ENCODE peak calls at places on chromosome 12, in four cellular contexts. L is hepatocyte, Z is psoas muscle, R is prostate gland. T is an unnamed sample.

GRCh38 chr12:104951759-104952509 is 6.2 kb downstream of the SLC41A2 start:
- DNase-seq in L (no peak), Z (no peak), R (no peak), T (no peak)

GRCh38 chr12:91119089-91119488 is 7.8 kb upstream of the LUM start:
- DNase-seq in L (no peak), Z (no peak), R (no peak), T (no peak)

GRCh38 chr12:115224031-115224430 is 540.1 kb upstream of the TBX3 start:
- DNase-seq in L (peak; percentile 60), Z (no peak), R (no peak), T (no peak)

GRCh38 chr12:52090291-52090690 is 10.8 kb downstream of the SMIM41 start:
- DNase-seq in L (no peak), Z (no peak), R (no peak), T (no peak)

GRCh38 chr12:132558861-132559623 is 51.3 kb downstream of the LRCOL1 start:
- DNase-seq in L (no peak), Z (no peak), R (no peak), T (no peak)

GRCh38 chr12:119178544-119179334 is at the start of gene HSPB8:
- DNase-seq in L (peak; percentile 93), Z (peak; percentile 99), R (peak; percentile 78), T (peak; percentile 95)

GRCh38 chr12:41466762-41467270 is 278.7 kb downstream of the PDZRN4 start:
- DNase-seq in L (peak; percentile 54), Z (no peak), R (no peak), T (no peak)

GRCh38 chr12:104710940-104711725 is 247.0 kb downstream of the SLC41A2 start:
- DNase-seq in L (peak; percentile 58), Z (no peak), R (no peak), T (no peak)

GRCh38 chr12:119102714-119103113 is 76.0 kb upstream of the HSPB8 start:
- DNase-seq in L (no peak), Z (no peak), R (no peak), T (no peak)

GRCh38 chr12:113987261-113988063 is 21.3 kb upstream of the RBM19 start:
- DNase-seq in L (peak; percentile 25), Z (no peak), R (no peak), T (no peak)

GRCh38 chr12:23909559-23909958 is 39.9 kb downstream of the SOX5 start:
- DNase-seq in L (no peak), Z (no peak), R (no peak), T (no peak)

GRCh38 chr12:106138279-106138645 is 492 bp downstream of the NUAK1 start:
- DNase-seq in L (peak; percentile 24), Z (no peak), R (no peak), T (peak; percentile 31)

GRCh38 chr12:3199551-3200031 is 122.4 kb downstream of the TSPAN9 start:
- DNase-seq in L (peak; percentile 73), Z (no peak), R (no peak), T (peak; percentile 51)

GRCh38 chr12:67937822-67938221 is 51.4 kb upstream of the IFNG-AS1 start:
- DNase-seq in L (no peak), Z (no peak), R (no peak), T (no peak)

GRCh38 chr12:27780612-27781408 is 774 bp upstream of the MANSC4 start:
- DNase-seq in L (peak; percentile 13), Z (no peak), R (peak; percentile 33), T (peak; percentile 21)

GRCh38 chr12:78494911-78495310 is 369.7 kb upstream of the SYT1 start:
- DNase-seq in L (no peak), Z (no peak), R (no peak), T (no peak)

GRCh38 chr12:105436636-105437035 is 106.1 kb downstream of the C12orf75 start:
- DNase-seq in L (no peak), Z (no peak), R (no peak), T (no peak)

GRCh38 chr12:29041621-29042020 is 107.5 kb upstream of the FAR2 start:
- DNase-seq in L (peak; percentile 59), Z (no peak), R (no peak), T (no peak)

GRCh38 chr12:69840727-69841126 is 15.7 kb downstream of the MYRFL start:
- DNase-seq in L (no peak), Z (no peak), R (peak; percentile 11), T (no peak)

GRCh38 chr12:124420972-124421674 is 126.2 kb downstream of the RFLNA start:
- DNase-seq in L (no peak), Z (no peak), R (no peak), T (peak; percentile 69)

GRCh38 chr12:92403210-92404175 is 257.8 kb upstream of the BTG1 start:
- DNase-seq in L (no peak), Z (no peak), R (no peak), T (no peak)

GRCh38 chr12:65093571-65093970 is 27.5 kb downstream of the WIF1 start:
- DNase-seq in L (no peak), Z (no peak), R (no peak), T (no peak)

GRCh38 chr12:3655331-3655900 is 97.5 kb downstream of the CRACR2A start:
- DNase-seq in L (no peak), Z (no peak), R (no peak), T (no peak)

DNA sequence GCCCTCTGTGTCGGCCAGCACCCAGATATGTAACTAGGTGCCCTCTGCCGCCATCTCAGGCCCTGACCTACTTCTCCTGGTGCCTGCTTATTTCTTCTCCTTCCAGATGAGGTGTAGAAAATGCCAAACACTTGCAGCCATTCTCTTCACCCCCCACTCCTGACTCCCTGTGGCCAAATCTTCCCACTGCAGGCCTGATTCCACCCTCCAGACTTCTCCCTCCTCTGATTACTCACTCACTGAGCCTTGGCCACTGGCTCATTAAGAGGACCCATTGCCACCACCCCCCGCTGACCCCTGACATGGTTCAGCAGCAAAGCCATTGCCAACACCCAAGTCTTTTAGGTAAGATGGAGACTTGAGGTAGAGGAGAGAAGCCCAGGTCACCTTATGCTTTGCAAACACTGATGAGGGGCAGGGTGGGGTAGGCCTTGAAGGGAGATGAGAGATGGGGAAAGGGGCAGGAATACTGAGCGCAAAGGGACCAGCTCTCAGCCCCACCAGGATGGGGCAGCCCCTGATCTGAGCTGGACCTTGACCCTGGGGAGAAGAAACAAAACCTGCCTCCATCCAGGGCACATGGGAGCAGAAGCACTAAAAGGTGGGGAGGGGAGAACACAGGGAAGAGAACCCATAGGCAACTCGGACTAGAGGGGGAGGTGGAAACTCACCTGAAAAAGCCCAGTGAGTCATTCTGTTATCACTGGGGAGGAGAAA is 25.1 kb upstream of the ANO2 start:
- DNase-seq in L (no peak), Z (no peak), R (no peak), T (no peak)
- TF ChIP-seq CTCF in L (no peak), Z (no peak), R (no peak), T (no peak)

GRCh38 chr12:8080131-8080530 is 1.9 kb upstream of the NECAP1 start:
- DNase-seq in L (no peak), Z (no peak), R (no peak), T (no peak)

GRCh38 chr12:8078916-8079315 is 3.2 kb upstream of the NECAP1 start:
- DNase-seq in L (no peak), Z (no peak), R (no peak), T (no peak)

GRCh38 chr12:8077207-8077606 is 4.9 kb upstream of the NECAP1 start:
- DNase-seq in L (no peak), Z (no peak), R (no peak), T (no peak)

GRCh38 chr12:8076357-8076756 is 5.7 kb upstream of the NECAP1 start:
- DNase-seq in L (no peak), Z (no peak), R (no peak), T (no peak)

GRCh38 chr12:8078400-8078799 is 3.7 kb upstream of the NECAP1 start:
- DNase-seq in L (peak; percentile 59), Z (no peak), R (no peak), T (no peak)
- TF ChIP-seq CTCF in L (peak; percentile 58), Z (peak; percentile 33), R (no peak), T (no peak)

DNA sequence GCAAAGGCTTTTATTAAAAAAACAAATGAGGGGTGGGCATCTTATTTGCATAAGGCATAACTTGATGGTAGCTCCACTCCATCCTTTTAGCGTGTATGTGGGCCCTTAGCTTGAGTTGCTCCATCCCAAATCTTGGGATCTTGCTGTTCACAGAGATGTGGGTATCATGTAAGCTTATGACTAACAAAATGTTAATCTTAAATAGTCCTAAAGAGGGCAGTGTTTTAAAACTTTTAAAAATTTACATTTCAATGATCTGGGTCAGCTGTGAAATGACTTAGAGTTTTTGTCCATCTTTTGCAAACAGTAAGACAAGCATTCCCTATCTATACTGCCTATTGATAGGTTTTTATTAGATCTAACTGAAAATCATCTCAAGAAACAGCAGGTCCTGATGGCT is 86.0 kb downstream of the SLCO1A2 start:
- DNase-seq in L (peak; percentile 9), Z (no peak), R (no peak), T (no peak)
- TF ChIP-seq CTCF in L (peak; percentile 27), Z (no peak), R (no peak), T (peak; percentile 24)

GRCh38 chr12:40312982-40313576 is 88.3 kb downstream of the LRRK2 start:
- DNase-seq in L (peak; percentile 24), Z (no peak), R (no peak), T (no peak)
- TF ChIP-seq CTCF in L (peak; percentile 79), Z (peak; percentile 34), R (peak; percentile 20), T (no peak)

DNA sequence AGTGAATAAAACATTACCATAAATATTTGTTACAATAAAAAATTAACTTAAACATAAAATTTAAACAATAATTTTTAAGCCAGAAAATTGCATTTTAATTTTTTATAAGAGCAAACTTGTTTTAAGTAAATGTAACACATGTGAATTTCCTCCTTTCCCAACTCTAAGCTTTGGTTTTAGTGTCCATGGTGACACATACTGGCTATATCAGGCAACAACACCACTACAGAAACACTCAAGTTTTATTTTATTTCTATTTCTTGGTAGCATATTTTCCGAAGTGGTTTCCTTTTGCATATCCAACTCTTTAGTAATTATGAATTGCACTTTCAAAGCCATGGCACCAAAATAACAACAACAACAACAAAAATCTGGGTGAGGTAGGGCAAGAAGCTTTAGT is 2.2 kb downstream of the NELL2 start:
- DNase-seq in L (peak; percentile 18), Z (no peak), R (no peak), T (no peak)
- TF ChIP-seq CTCF in L (peak; percentile 58), Z (no peak), R (no peak), T (peak; percentile 16)

DNA sequence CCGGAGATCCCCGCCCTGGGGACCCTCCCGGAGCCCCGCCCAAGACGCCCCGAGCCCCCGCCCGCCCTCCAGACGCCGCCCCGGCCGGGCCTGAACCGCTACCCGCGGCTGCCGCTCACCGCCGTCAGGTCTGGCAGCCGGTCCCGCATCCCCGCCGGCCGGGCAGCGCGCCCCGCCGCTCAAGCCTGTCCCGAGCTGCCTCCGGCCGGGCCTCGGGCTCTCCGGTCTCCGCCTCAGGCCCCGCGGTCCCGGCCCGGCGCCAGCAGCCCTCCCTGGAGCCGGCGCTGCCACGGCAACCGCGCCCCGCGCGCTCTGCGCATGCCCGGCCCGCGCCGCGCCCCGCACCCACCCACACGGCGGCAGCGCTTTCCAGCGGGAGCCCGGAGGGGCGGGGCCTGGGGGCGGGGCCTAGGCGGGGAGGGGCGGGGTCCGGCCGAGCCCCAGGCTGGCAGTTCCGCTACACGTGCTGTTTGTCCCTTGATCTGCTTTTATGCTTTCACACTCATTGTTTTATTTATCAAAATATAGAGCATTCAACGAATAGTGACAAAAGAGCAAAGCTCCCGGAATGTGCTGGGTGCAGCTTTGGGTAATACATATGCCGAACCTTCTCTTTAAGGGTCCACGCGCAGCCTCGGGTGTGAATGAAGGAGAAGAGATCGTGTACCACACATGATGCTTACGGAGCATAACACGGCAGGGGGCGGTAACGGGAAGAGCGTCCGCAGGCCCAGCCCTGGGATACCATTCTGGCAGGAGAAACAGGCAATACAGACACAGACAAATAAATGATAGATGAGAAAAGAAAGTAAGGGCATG is at the start of gene STX2:
- DNase-seq in L (peak; percentile 93), Z (peak; percentile 93), R (peak; percentile 70), T (peak; percentile 82)
- TF ChIP-seq CTCF in L (peak; percentile 32), Z (peak; percentile 5), R (no peak), T (no peak)